ENCODE peak calls at places on chromosome 1, in eight cellular contexts. L is bronchial epithelial cell, Q is heart left ventricle, N is adrenal gland, Y is BJ, W is A549, P is GM12878, A is OCI-LY7. E is an unnamed sample.

GRCh38 chr1:231357831-231358354 is 19.8 kb downstream of the SPRTN start:
- DNase-seq in A (peak), Q (peak), Y (peak), L (peak), W (peak), P (peak), N (peak), E (no peak)

GRCh38 chr1:55217226-55217996 is 2.2 kb upstream of the USP24 start:
- DNase-seq in Q (no peak), W (no peak), A (peak), Y (no peak), L (no peak), N (no peak), P (no peak), E (no peak)

GRCh38 chr1:66022904-66023620 is 230.4 kb downstream of the PDE4B start:
- DNase-seq in L (peak), A (peak), Q (no peak), Y (no peak), P (no peak), W (no peak), N (no peak), E (no peak)

GRCh38 chr1:226549094-226549936 is 751 bp downstream of the STUM start:
- DNase-seq in A (no peak), Y (no peak), L (no peak), P (no peak), Q (no peak), N (no peak), W (peak), E (no peak)

GRCh38 chr1:192445849-192446489 is 129.2 kb downstream of the RGS21 start:
- DNase-seq in N (peak), P (no peak), Q (peak), A (peak), L (peak), Y (no peak), W (no peak), E (peak)

GRCh38 chr1:225004396-225004795 is 74.9 kb downstream of the DNAH14 start:
- DNase-seq in Q (no peak), A (no peak), W (peak), N (no peak), L (peak), Y (no peak), P (no peak), E (no peak)

GRCh38 chr1:179867493-179868330 is 9.9 kb downstream of the TOR1AIP2 start:
- DNase-seq in N (peak), L (peak), W (peak), Q (peak), Y (no peak), A (peak), P (no peak), E (no peak)

GRCh38 chr1:71658295-71658694 is 577.5 kb upstream of the ZRANB2 start:
- DNase-seq in L (no peak), Y (no peak), W (no peak), A (no peak), Q (no peak), N (no peak), P (no peak), E (no peak)

GRCh38 chr1:68160021-68160420 is 72.3 kb downstream of the WLS start:
- DNase-seq in P (no peak), L (no peak), Y (no peak), A (no peak), N (no peak), W (no peak), Q (no peak), E (no peak)

DNA sequence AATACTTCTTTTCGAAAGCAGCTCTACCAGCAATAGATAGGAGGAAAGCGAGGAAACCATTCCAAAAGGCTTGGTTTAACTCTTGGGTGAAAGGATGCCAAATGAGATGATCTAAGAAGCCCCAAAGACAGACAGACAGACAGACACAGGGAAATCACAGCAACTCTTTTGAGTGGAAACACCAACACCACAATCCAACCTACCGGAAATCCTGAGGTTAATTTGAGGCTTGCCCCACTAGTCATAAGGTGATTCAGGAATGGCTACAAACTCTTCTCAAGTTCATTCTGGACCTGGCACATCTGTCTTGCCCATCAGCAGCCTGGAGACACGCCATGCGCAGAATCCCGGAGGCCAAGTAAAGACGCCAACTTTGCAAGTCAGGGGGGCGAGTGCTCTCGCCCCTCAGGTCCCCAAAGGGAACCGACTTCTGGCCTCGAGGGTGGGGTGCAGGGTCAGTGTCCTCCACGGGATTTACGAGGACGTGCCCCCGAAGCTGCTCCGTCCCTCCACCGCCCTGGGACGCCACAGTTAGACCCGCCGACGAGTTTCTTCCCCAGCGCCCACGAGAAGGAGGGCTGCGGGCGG is 763 bp downstream of the EVI5 start:
- DNase-seq in P (peak), Q (peak), N (peak), W (peak), Y (no peak), A (peak), L (peak), E (peak)
- H3K4me3 ChIP-seq in P (peak), Q (peak), N (peak), W (peak), Y (peak), A (peak), L (peak), E (peak)

GRCh38 chr1:204241914-204242313 is 28.1 kb upstream of the GOLT1A start:
- DNase-seq in Y (no peak), N (no peak), A (no peak), P (no peak), L (no peak), W (no peak), Q (no peak), E (no peak)
- TF ChIP-seq CTCF in Y (no peak), N (no peak), A (no peak), P (no peak), L (no peak), W (no peak), Q (no peak), E (no peak)

GRCh38 chr1:3368059-3368458 is 86.4 kb upstream of the ARHGEF16 start:
- DNase-seq in N (no peak), Q (no peak), W (no peak), A (no peak), Y (no peak), L (no peak), P (no peak), E (no peak)
- H3K4me3 ChIP-seq in N (no peak), Q (no peak), W (no peak), A (no peak), Y (no peak), L (no peak), P (no peak), E (no peak)

GRCh38 chr1:15328785-15329480 is 80.8 kb upstream of the EFHD2 start:
- DNase-seq in A (no peak), W (no peak), N (peak), P (no peak), Q (peak), Y (no peak), L (peak), E (no peak)
- TF ChIP-seq CTCF in A (peak), W (no peak), N (peak), P (peak), Q (peak), Y (peak), L (peak), E (peak)

DNA sequence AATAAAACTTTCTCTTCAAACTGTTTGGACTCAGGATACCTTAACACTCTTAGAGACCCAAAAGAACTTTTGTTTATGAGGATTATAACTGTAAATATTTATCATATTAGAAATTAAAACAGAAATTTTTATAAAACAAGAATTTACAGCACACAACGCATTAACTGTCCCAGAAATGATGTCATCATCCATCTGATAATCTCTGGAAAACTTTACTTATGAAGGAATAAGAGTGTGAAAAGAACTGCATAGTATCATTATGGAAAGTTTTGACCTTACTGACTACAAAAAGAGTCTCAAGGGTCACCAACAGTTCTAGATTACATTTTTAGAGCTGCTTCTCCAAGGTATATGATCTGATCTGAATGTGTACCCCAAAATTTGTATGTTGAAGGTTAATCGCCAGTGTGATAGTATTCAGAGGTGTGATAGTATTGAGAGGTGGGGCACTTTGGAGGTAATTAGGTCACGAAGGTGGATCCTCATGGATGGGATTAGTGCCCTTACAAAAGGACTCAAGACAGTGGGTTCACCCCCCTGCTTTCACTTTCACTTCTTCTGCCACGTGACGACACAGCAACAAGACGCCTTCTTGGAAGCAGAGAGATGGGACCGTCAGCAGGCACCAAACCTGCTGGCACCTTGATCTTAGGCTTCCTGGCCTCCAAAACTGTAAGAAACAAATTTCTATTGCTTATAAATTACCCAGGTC is 95.7 kb upstream of the NR5A2 start:
- DNase-seq in L (no peak), N (no peak), W (no peak), P (no peak), Y (no peak), A (peak), Q (no peak), E (no peak)
- H3K4me3 ChIP-seq in L (no peak), N (no peak), W (peak), P (no peak), Y (no peak), A (no peak), Q (peak), E (no peak)

GRCh38 chr1:44827197-44828002 is 15.7 kb downstream of the PTCH2 start:
- DNase-seq in W (no peak), Y (no peak), P (no peak), Q (peak), L (no peak), N (peak), A (no peak), E (no peak)
- TF ChIP-seq CTCF in W (no peak), Y (no peak), P (peak), Q (no peak), L (no peak), N (no peak), A (no peak), E (peak)

DNA sequence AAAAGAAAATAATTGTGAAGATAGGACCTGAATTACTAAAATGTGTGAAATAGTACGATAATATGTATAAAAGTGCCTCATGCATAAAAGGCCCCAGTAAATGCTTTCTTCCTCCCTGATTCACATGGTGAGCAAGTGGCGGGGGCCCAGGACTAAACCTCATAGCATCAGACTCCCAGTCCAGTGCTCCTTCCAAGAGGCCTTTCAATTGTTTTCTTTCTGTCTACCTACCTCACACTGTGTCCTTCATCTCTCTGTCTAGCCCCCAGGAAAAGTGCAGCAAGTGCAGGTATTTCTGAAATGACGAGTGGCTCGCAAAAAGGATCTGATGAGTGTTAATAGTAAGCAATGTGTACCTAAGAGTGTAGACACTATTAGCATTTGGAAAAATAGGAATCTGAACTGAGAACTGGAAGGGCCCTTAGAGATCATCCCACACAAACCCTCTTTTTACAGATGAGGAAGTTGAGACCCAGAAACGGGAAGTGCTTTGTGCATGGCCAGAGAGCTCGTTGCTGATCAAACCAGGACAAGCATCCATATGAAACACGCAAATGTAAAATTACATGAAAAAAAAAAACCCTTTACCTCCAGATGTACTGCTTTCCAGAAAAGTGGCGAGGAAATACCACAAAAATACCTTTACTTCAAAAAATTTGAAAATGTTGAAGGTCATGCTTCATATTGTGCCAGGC is 118.2 kb upstream of the HOOK1 start:
- DNase-seq in Q (no peak), L (no peak), W (no peak), A (peak), N (no peak), P (no peak), Y (no peak), E (no peak)
- H3K4me3 ChIP-seq in Q (peak), L (no peak), W (no peak), A (no peak), N (no peak), P (no peak), Y (no peak), E (no peak)

DNA sequence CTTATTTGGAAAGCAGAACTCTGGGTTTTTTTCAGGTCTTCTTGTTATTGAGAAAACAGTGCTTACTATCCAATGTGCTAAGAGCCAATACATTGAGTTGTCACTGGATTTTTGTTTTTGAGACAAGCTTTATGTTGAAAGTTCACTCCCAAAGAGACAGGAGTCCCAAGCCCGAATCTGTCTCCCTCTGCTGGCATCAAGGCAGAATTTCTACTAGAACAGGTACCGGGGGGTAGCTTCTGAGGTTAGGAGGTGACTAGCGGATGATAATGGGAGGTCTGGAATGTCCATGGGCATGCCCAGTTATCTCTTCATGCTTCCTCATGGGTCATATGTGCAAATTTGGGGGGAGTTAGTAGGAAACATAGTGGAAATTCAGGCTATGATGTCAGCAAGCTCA is 25.1 kb downstream of the ZNF124 start:
- DNase-seq in Y (no peak), P (no peak), A (no peak), L (no peak), N (no peak), Q (no peak), W (no peak), E (no peak)
- TF ChIP-seq CTCF in Y (peak), P (no peak), A (peak), L (no peak), N (no peak), Q (no peak), W (no peak), E (peak)

GRCh38 chr1:10494754-10495474 is 20.2 kb downstream of the PEX14 start:
- DNase-seq in Q (peak), P (peak), W (peak), L (peak), Y (no peak), A (peak), N (peak), E (peak)

GRCh38 chr1:10495942-10496341 is 21.2 kb downstream of the PEX14 start:
- DNase-seq in Q (no peak), W (no peak), P (no peak), N (no peak), A (no peak), L (peak), Y (no peak), E (no peak)

GRCh38 chr1:10495475-10495817 is 20.7 kb downstream of the PEX14 start:
- DNase-seq in Y (no peak), Q (no peak), W (no peak), N (no peak), P (no peak), A (no peak), L (no peak), E (no peak)

GRCh38 chr1:10498231-10498630 is 23.5 kb downstream of the PEX14 start:
- DNase-seq in Y (no peak), L (no peak), A (no peak), W (no peak), N (no peak), Q (no peak), P (no peak), E (no peak)

DNA sequence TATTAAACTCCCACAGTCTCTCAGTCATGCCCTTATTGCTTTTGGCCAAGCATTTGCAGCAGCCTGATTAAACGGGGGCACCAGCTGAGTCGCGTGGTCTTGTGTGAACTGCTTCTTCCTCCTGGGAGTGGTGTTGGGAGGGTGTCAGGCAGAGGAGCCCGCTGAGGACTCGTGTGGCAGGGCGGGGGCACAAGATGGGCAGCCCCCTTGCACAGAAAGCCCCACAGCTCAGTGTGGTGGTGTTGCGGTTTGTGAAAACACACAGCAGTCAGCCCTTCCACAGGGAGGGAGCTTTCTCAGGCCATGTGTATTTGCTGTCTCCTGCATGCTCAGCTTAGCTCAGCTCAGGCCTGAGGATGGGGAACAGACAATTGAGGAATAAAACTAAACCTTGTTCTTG is 22.4 kb downstream of the PEX14 start:
- DNase-seq in L (no peak), N (no peak), Y (no peak), Q (no peak), P (no peak), W (no peak), A (no peak), E (no peak)
- H3K4me3 ChIP-seq in L (no peak), N (no peak), Y (no peak), Q (no peak), P (no peak), W (no peak), A (no peak), E (no peak)

DNA sequence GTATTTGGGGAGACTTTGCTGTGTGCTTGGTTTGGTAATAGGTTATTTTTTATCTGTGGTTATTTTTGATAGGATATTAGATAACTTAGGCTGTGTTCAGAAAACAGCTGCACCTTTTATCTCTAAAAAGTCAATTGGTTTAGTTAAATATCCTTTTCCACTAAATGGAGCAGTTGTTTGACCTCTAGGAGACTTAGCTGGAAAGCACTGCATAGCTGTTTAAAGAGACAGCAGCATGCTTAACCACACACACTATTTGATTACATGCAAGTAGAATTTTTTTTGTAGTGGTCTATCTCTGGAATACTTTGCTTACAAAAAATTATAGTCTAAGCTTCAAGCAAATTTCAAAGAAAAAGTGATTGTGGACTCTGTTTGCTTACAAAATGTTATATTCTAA is 6.5 kb upstream of the PALMD start:
- DNase-seq in L (no peak), P (no peak), Y (no peak), W (no peak), A (no peak), Q (no peak), N (no peak), E (no peak)
- TF ChIP-seq CTCF in L (no peak), P (no peak), Y (no peak), W (no peak), A (no peak), Q (no peak), N (no peak), E (no peak)